ENCODE peak calls at places on chromosomes 1 and 21, in six cellular contexts. X is GM13977, W is SJSA1, A is heart right ventricle, H is T-cell, B is NCI-H1930. I is an unnamed sample.

GRCh38 chr1:65952692-65953091 is 160.0 kb downstream of the PDE4B start:
- DNase-seq in X (no peak), W (no peak), A (no peak), H (no peak), B (no peak), I (no peak)

GRCh38 chr1:78650114-78650513 is 483 bp downstream of the IFI44 start:
- DNase-seq in X (no peak), W (peak; percentile 44), A (no peak), H (no peak), B (no peak), I (no peak)

GRCh38 chr1:21267191-21268077 is 22.8 kb downstream of the ECE1 start:
- DNase-seq in X (no peak), W (no peak), A (no peak), H (no peak), B (no peak), I (no peak)

GRCh38 chr21:45769239-45769758 is 125.8 kb downstream of the PCBP3 start:
- DNase-seq in X (no peak), W (no peak), A (no peak), H (no peak), B (no peak), I (no peak)

GRCh38 chr1:58714594-58714993 is 14.7 kb upstream of the MYSM1 start:
- DNase-seq in X (no peak), W (no peak), A (no peak), H (no peak), B (no peak), I (no peak)

GRCh38 chr1:39852214-39852791 is 31.0 kb downstream of the TRIT1 start:
- DNase-seq in X (no peak), W (no peak), A (no peak), H (no peak), B (no peak), I (no peak)

GRCh38 chr1:228872080-228872479 is 136.8 kb downstream of the RHOU start:
- DNase-seq in X (no peak), W (no peak), A (no peak), H (no peak), B (no peak), I (no peak)

GRCh38 chr1:56502700-56503245 is 76.6 kb downstream of the PLPP3 start:
- DNase-seq in X (no peak), W (no peak), A (no peak), H (no peak), B (no peak), I (no peak)

GRCh38 chr1:1290238-1290731 is 10.0 kb downstream of the SCNN1D start:
- DNase-seq in X (peak; percentile 76), W (peak; percentile 33), A (peak; percentile 68), H (peak; percentile 52), B (peak; percentile 22), I (peak; percentile 50)

GRCh38 chr1:59967780-59968179 is 41.2 kb upstream of the CYP2J2 start:
- DNase-seq in X (no peak), W (no peak), A (no peak), H (no peak), B (no peak), I (no peak)

GRCh38 chr1:232969791-232970190 is 19.4 kb downstream of the NTPCR start:
- DNase-seq in X (no peak), W (no peak), A (no peak), H (no peak), B (no peak), I (no peak)

GRCh38 chr1:202811296-202812175 is 782 bp downstream of the PCAT6 start:
- DNase-seq in X (peak; percentile 51), W (no peak), A (peak; percentile 22), H (peak; percentile 25), B (no peak), I (peak; percentile 19)

GRCh38 chr21:29892379-29892778 is 47.4 kb downstream of the GRIK1 start:
- DNase-seq in X (no peak), W (no peak), A (no peak), H (no peak), B (no peak), I (no peak)

GRCh38 chr1:9881838-9882249 is 28.2 kb downstream of the CTNNBIP1 start:
- DNase-seq in X (no peak), W (peak; percentile 65), A (no peak), H (no peak), B (no peak), I (no peak)

GRCh38 chr1:228455715-228456114 is 31.5 kb upstream of the RNF187 start:
- DNase-seq in X (no peak), W (no peak), A (no peak), H (no peak), B (no peak), I (no peak)

GRCh38 chr1:89407355-89407754 is 43.5 kb downstream of the GBP6 start:
- DNase-seq in X (no peak), W (no peak), A (no peak), H (no peak), B (no peak), I (no peak)

GRCh38 chr1:163535807-163536206 is 214.1 kb downstream of the NUF2 start:
- DNase-seq in X (no peak), W (no peak), A (no peak), H (no peak), B (no peak), I (no peak)

GRCh38 chr1:178467837-178468236 is 28.9 kb downstream of the CLEC20A start:
- DNase-seq in X (no peak), W (no peak), A (no peak), H (no peak), B (no peak), I (no peak)

GRCh38 chr1:8740034-8740449 is 77.4 kb downstream of the RERE start:
- DNase-seq in X (no peak), W (peak; percentile 68), A (no peak), H (no peak), B (no peak), I (no peak)

GRCh38 chr1:30425046-30425445 is 298.3 kb downstream of the MATN1 start:
- DNase-seq in X (no peak), W (no peak), A (no peak), H (no peak), B (no peak), I (no peak)

GRCh38 chr1:219296430-219296850 is 122.8 kb downstream of the LYPLAL1 start:
- DNase-seq in X (no peak), W (no peak), A (no peak), H (no peak), B (no peak), I (no peak)

GRCh38 chr21:20207335-20207734 is 790.9 kb upstream of the NCAM2 start:
- DNase-seq in X (no peak), W (no peak), A (no peak), H (no peak), B (no peak), I (no peak)

GRCh38 chr1:192763756-192764155 is 45.1 kb upstream of the RGS2 start:
- DNase-seq in X (no peak), W (no peak), A (no peak), H (no peak), B (no peak), I (no peak)

GRCh38 chr1:116886532-116886931 is 23.2 kb upstream of the PTGFRN start:
- DNase-seq in X (no peak), W (no peak), A (no peak), H (no peak), B (no peak), I (no peak)

GRCh38 chr1:162609306-162609705 is 23.0 kb upstream of the DDR2 start:
- DNase-seq in X (no peak), W (no peak), A (no peak), H (no peak), B (no peak), I (no peak)

GRCh38 chr1:15352122-15352957 is 57.3 kb upstream of the EFHD2 start:
- DNase-seq in X (no peak), W (peak; percentile 86), A (no peak), H (no peak), B (no peak), I (no peak)

GRCh38 chr21:31397515-31397926 is 53.5 kb upstream of the TIAM1 start:
- DNase-seq in X (no peak), W (no peak), A (no peak), H (no peak), B (no peak), I (no peak)

GRCh38 chr1:74480068-74480467 is 32.3 kb downstream of the LRRC53 start:
- DNase-seq in X (no peak), W (no peak), A (no peak), H (no peak), B (no peak), I (no peak)

GRCh38 chr1:72433591-72433990 is 151.3 kb upstream of the NEGR1 start:
- DNase-seq in X (no peak), W (no peak), A (no peak), H (no peak), B (no peak), I (no peak)